ENCODE peak calls at places on chromosomes 16 and 17, in four cellular contexts. R is cardiac muscle cell, E is PC-3, C is A549. V is an unnamed sample.

GRCh38 chr16:56190903-56191806 is at the start of gene GNAO1:
- DNase-seq in R (peak), E (peak), C (peak), V (peak)

GRCh38 chr16:2039286-2040030 is 8.2 kb downstream of the NTHL1 start:
- DNase-seq in R (peak), E (peak), C (peak), V (no peak)

GRCh38 chr17:49223168-49223516 is 7.4 kb downstream of the PHOSPHO1 start:
- DNase-seq in R (no peak), E (no peak), C (no peak), V (no peak)

GRCh38 chr17:80596760-80597608 is 52.3 kb downstream of the RPTOR start:
- DNase-seq in R (no peak), E (peak), C (no peak), V (no peak)

GRCh38 chr17:40547079-40547784 is 18.0 kb downstream of the CCR7 start:
- DNase-seq in R (no peak), E (no peak), C (no peak), V (no peak)

GRCh38 chr17:6711681-6712057 is 1.5 kb downstream of the SLC13A5 start:
- DNase-seq in R (no peak), E (no peak), C (no peak), V (no peak)

GRCh38 chr16:48105456-48105855 is 50.3 kb downstream of the ABCC12 start:
- DNase-seq in R (no peak), E (no peak), C (no peak), V (no peak)

GRCh38 chr17:51435641-51436091 is 175.3 kb downstream of the UTP18 start:
- DNase-seq in R (peak), E (peak), C (peak), V (peak)

DNA sequence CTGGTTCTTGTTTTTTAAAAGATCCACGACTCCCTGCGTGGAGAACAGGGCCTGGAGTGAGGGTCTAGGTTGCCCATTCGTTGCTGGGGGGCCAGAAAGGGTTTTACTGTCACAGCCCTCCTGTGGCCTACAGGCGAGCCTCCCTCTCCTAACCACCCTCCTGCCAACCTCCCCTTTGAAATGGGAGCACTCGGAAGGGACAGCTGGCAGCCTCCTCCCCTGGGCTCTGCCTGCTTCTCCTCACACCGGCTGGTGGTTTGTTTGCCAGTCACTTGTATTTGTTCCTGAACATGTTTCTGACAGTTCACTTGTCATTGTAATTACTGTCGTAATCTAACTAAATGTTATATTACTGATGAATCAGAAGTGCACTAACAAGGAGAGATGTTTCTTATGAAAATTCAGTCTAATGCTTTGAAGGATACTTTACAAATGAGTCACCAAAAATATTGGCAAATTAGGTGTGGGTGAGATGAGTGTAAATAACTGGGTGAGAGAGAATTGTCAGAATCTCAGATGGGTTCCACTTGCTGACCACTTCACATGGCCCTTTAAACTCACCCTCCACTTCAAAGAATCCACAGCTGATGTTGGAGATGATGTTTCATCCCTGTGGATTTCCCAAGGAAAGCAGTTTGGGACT is 2.7 kb upstream of the SPPL2C start:
- DNase-seq in R (no peak), E (peak), C (no peak), V (no peak)
- TF ChIP-seq CTCF in R (no peak), E (no peak), C (no peak), V (no peak)

GRCh38 chr17:28366605-28367004 is 1.6 kb upstream of the SEBOX start:
- DNase-seq in R (no peak), E (no peak), C (no peak), V (no peak)
- TF ChIP-seq CTCF in R (no peak), E (no peak), C (peak), V (no peak)

DNA sequence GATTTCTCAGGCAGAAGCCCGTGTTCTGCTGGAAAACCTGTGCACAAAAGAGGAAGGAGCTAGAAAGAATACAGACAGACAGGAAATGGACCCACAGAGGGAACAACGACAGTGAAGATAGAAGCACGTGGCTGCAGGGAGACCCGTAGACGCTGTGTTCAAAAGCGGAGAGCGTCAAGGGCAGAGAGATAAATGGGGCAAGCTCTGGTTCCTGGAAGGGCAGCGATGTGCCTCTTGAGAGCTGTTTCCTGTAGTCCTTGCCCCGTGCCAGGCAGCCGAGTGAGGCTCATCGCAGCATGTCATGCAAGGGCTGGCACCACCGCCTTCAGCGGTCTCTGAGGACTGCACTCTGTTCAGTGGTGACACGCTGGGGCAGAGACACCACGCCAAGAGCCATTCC is 43.6 kb upstream of the CACNG5 start:
- DNase-seq in R (no peak), E (no peak), C (no peak), V (no peak)
- TF ChIP-seq CTCF in R (no peak), E (no peak), C (no peak), V (no peak)

DNA sequence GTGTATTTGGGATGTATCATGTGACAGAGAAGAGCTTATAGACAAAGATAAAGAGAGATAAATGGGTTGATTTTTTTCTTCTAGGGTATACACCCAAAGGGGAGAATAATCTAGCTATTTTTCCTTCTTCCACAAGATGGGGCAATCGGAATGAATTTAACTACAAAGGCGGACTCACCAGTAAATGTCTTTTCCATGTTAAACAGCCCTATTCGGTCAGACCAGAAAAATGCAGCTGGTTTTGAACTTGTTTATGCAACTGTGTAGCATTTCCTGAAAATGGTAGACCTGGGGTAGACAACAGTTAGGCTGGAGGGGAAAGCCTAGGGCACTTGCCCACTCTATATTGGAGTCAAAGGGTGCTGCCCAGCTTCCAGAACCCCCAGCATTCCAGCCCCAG is 477.1 kb downstream of the TOX3 start:
- DNase-seq in R (peak), E (peak), C (peak), V (peak)
- TF ChIP-seq CTCF in R (peak), E (peak), C (peak), V (peak)

DNA sequence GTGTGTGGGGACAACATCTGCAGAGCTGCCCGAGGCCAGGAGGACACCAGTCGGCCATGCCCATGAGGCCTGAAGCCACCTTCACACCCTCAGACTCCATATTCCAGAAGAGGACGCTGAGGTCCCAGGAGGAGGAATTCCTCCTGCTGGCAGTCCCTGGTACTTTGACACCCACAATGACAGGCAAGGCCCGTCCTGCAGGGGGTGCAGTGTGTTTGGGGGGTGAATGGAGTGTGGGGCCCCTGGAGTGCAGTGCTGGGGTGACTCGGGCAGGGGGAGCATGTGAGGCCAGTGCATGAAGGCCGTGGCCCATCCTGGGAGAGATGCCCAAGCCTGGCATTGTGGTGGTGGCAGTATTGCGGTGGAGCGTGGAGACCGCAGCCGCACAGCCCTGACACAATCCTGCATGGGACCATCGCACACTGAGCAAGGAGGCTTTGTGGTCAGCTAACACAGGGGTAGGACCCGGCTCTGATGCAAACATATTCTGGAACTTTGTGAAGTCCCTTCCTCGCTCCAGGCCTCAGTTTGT is 52.2 kb downstream of the ZDHHC7 start:
- DNase-seq in R (no peak), E (peak), C (peak), V (peak)
- TF ChIP-seq CTCF in R (no peak), E (peak), C (peak), V (peak)

DNA sequence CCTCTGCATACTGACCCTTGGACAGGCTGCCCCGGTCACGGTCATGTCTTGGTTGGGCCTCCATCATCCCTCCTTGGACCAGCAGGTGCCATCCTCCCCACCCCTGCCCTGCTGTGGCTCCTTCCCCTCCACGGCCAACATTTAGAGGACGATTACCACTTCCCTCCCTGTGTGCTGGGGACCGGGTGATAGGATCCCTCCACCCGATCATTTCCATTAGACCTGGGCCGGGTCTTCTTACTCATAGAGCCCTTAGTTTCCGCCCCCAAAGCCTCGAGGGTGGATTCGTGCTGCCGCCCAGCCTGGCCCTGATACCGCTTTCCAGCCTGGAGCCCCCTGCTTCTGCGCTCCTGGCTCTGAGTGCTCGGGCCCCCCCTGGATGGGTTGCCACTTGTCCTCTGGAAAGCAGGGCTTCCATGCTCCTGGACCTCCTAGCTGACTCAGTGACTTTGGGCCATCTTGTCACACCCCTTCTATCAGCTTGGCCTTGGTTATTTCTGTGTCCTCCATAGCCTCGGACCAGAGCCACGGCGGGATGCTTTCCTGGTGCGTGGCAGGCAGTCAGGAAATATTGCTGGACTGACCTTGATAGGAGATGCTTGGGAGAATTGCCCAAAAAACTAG is 171.4 kb downstream of the SEC14L1 start:
- DNase-seq in R (no peak), E (no peak), C (no peak), V (no peak)
- TF ChIP-seq CTCF in R (no peak), E (no peak), C (no peak), V (no peak)

GRCh38 chr17:77645441-77646430 is 312.8 kb upstream of the TNRC6C start:
- DNase-seq in R (peak), E (peak), C (no peak), V (peak)

GRCh38 chr17:77647531-77647930 is 311.0 kb upstream of the TNRC6C start:
- DNase-seq in R (no peak), E (no peak), C (no peak), V (no peak)

GRCh38 chr17:77641718-77642117 is 316.8 kb upstream of the TNRC6C start:
- DNase-seq in R (no peak), E (no peak), C (no peak), V (no peak)

GRCh38 chr17:77644181-77644972 is 314.1 kb upstream of the TNRC6C start:
- DNase-seq in R (no peak), E (no peak), C (no peak), V (no peak)

GRCh38 chr17:77644981-77645380 is 313.5 kb upstream of the TNRC6C start:
- DNase-seq in R (no peak), E (no peak), C (no peak), V (no peak)
- TF ChIP-seq CTCF in R (peak), E (peak), C (no peak), V (no peak)

GRCh38 chr17:75069783-75070182 is 18.0 kb upstream of the SLC16A5 start:
- DNase-seq in R (no peak), E (peak), C (peak), V (no peak)
- TF ChIP-seq CTCF in R (no peak), E (peak), C (peak), V (no peak)

GRCh38 chr17:61967729-61968128 is 39.9 kb upstream of the INTS2 start:
- DNase-seq in R (no peak), E (no peak), C (no peak), V (no peak)

GRCh38 chr17:61968757-61969156 is 41.0 kb upstream of the INTS2 start:
- DNase-seq in R (no peak), E (no peak), C (no peak), V (no peak)

GRCh38 chr17:61974115-61974514 is 46.3 kb upstream of the INTS2 start:
- DNase-seq in R (no peak), E (no peak), C (no peak), V (no peak)

GRCh38 chr17:61970030-61970429 is 42.2 kb upstream of the INTS2 start:
- DNase-seq in R (peak), E (no peak), C (no peak), V (no peak)

DNA sequence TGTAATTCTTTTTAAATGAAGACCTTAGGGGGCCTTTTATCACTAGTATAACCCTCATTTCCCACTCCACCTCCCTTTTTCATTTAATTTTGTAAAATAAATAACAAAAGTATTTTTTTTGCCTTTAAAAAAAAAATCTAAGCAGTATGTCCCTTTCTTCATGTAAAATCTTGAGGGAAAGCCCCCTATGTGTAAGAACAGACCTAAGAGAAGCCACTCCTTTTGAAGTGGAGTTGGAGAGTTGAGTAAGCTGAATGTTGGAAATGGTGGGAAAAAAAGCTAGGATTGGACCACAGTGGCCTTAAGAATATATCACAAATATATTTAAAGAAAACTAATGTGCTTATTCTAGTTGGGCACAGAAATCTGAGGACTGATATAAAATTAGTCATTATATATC is 44.5 kb upstream of the INTS2 start:
- DNase-seq in R (no peak), E (no peak), C (no peak), V (no peak)
- TF ChIP-seq CTCF in R (no peak), E (no peak), C (no peak), V (no peak)

GRCh38 chr16:28090646-28091377 is 27.3 kb upstream of the GSG1L start:
- DNase-seq in R (no peak), E (peak), C (no peak), V (peak)
- TF ChIP-seq CTCF in R (peak), E (peak), C (no peak), V (peak)